ENCODE peak calls at places on chromosomes 16 and 17, in nine cellular contexts. One of them, this sample, is unnamed.

GRCh38 chr16:57981636-57982035 is 10.7 kb upstream of the CNGB1 start:
- DNase-seq in adrenal gland: no peak
- DNase-seq in testis: no peak
- DNase-seq in transverse colon: no peak
- DNase-seq in GM12891: no peak
- DNase-seq in Peyer's patch: no peak
- DNase-seq in suprapubic skin: no peak
- DNase-seq in heart left ventricle: no peak
- DNase-seq in lower leg skin: no peak
- DNase-seq in this sample: no peak

GRCh38 chr16:57531253-57531575 is 5.2 kb downstream of the CCDC102A start:
- DNase-seq in adrenal gland: peak
- DNase-seq in testis: peak
- DNase-seq in GM12891: no peak
- DNase-seq in lower leg skin: peak
- DNase-seq in suprapubic skin: peak
- DNase-seq in transverse colon: no peak
- DNase-seq in heart left ventricle: no peak
- DNase-seq in Peyer's patch: peak
- DNase-seq in this sample: no peak

GRCh38 chr17:48494335-48494734 is 36.5 kb downstream of the HOXB1 start:
- DNase-seq in GM12891: no peak
- DNase-seq in transverse colon: no peak
- DNase-seq in heart left ventricle: no peak
- DNase-seq in adrenal gland: no peak
- DNase-seq in lower leg skin: no peak
- DNase-seq in suprapubic skin: no peak
- DNase-seq in Peyer's patch: no peak
- DNase-seq in testis: no peak
- DNase-seq in this sample: no peak

GRCh38 chr17:17484451-17484899 is 7.7 kb downstream of the MED9 start:
- DNase-seq in GM12891: no peak
- DNase-seq in heart left ventricle: no peak
- DNase-seq in suprapubic skin: no peak
- DNase-seq in testis: no peak
- DNase-seq in adrenal gland: no peak
- DNase-seq in lower leg skin: no peak
- DNase-seq in Peyer's patch: no peak
- DNase-seq in transverse colon: no peak
- DNase-seq in this sample: no peak

GRCh38 chr17:18141210-18141803 is 32.8 kb downstream of the MYO15A start:
- DNase-seq in adrenal gland: no peak
- DNase-seq in Peyer's patch: peak
- DNase-seq in testis: peak
- DNase-seq in lower leg skin: no peak
- DNase-seq in suprapubic skin: no peak
- DNase-seq in GM12891: peak
- DNase-seq in transverse colon: no peak
- DNase-seq in heart left ventricle: no peak
- DNase-seq in this sample: no peak

GRCh38 chr16:67027046-67027445 is 1.9 kb upstream of the CBFB start:
- DNase-seq in transverse colon: no peak
- DNase-seq in suprapubic skin: peak
- DNase-seq in lower leg skin: peak
- DNase-seq in Peyer's patch: peak
- DNase-seq in adrenal gland: peak
- DNase-seq in heart left ventricle: no peak
- DNase-seq in testis: peak
- DNase-seq in GM12891: no peak
- DNase-seq in this sample: no peak

GRCh38 chr17:6366144-6366755 is 68.7 kb downstream of the AIPL1 start:
- DNase-seq in lower leg skin: peak
- DNase-seq in testis: peak
- DNase-seq in heart left ventricle: no peak
- DNase-seq in Peyer's patch: no peak
- DNase-seq in adrenal gland: no peak
- DNase-seq in suprapubic skin: peak
- DNase-seq in GM12891: no peak
- DNase-seq in transverse colon: no peak
- DNase-seq in this sample: peak

GRCh38 chr17:9132944-9133610 is 111.8 kb downstream of the NTN1 start:
- DNase-seq in heart left ventricle: no peak
- DNase-seq in testis: no peak
- DNase-seq in adrenal gland: no peak
- DNase-seq in GM12891: no peak
- DNase-seq in transverse colon: no peak
- DNase-seq in Peyer's patch: no peak
- DNase-seq in suprapubic skin: no peak
- DNase-seq in lower leg skin: no peak
- DNase-seq in this sample: no peak

GRCh38 chr16:6969594-6969993 is 363.1 kb upstream of the RBFOX1 start:
- DNase-seq in Peyer's patch: no peak
- DNase-seq in adrenal gland: no peak
- DNase-seq in GM12891: no peak
- DNase-seq in lower leg skin: no peak
- DNase-seq in heart left ventricle: no peak
- DNase-seq in suprapubic skin: no peak
- DNase-seq in testis: no peak
- DNase-seq in transverse colon: no peak
- DNase-seq in this sample: no peak

GRCh38 chr16:84312783-84313382 is 18.2 kb downstream of the WFDC1 start:
- DNase-seq in suprapubic skin: no peak
- DNase-seq in lower leg skin: no peak
- DNase-seq in adrenal gland: no peak
- DNase-seq in transverse colon: peak
- DNase-seq in testis: peak
- DNase-seq in GM12891: no peak
- DNase-seq in Peyer's patch: peak
- DNase-seq in heart left ventricle: no peak
- DNase-seq in this sample: no peak

GRCh38 chr17:419073-419735 is 66.6 kb upstream of the RPH3AL start:
- DNase-seq in transverse colon: peak
- DNase-seq in GM12891: no peak
- DNase-seq in lower leg skin: no peak
- DNase-seq in testis: no peak
- DNase-seq in suprapubic skin: no peak
- DNase-seq in heart left ventricle: no peak
- DNase-seq in adrenal gland: no peak
- DNase-seq in Peyer's patch: peak
- DNase-seq in this sample: no peak

DNA sequence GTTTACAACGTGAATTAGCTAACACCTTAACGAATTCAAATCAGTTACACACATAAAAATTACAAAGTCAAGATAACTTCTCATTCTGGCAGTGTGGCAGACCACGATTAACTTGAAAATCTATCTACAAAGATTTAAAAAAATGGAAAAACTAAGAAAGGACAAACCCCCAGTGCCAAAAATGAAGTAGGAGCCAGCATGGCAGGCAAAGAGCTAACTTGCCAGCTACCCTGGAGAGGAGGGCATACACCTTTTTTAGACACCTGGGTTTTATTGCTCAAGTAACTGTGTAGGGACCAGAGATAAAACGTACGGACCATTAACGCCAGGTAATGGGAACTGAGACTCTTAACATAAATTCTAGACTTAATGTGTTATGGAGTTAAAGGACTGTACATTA is 2.5 kb downstream of the TAF15 start:
- DNase-seq in testis: no peak
- DNase-seq in GM12891: no peak
- DNase-seq in Peyer's patch: no peak
- DNase-seq in suprapubic skin: no peak
- DNase-seq in lower leg skin: no peak
- DNase-seq in heart left ventricle: no peak
- DNase-seq in adrenal gland: no peak
- DNase-seq in transverse colon: no peak
- DNase-seq in this sample: no peak
- TF ChIP-seq POLR2A in testis: no peak
- TF ChIP-seq POLR2A in GM12891: no peak
- TF ChIP-seq POLR2A in Peyer's patch: no peak
- TF ChIP-seq POLR2A in suprapubic skin: no peak
- TF ChIP-seq POLR2A in lower leg skin: no peak
- TF ChIP-seq POLR2A in heart left ventricle: no peak
- TF ChIP-seq POLR2A in adrenal gland: no peak
- TF ChIP-seq POLR2A in transverse colon: no peak
- TF ChIP-seq POLR2A in this sample: no peak

GRCh38 chr17:76079577-76080206 is 710 bp downstream of the ZACN start:
- DNase-seq in testis: no peak
- DNase-seq in transverse colon: no peak
- DNase-seq in GM12891: peak
- DNase-seq in suprapubic skin: no peak
- DNase-seq in Peyer's patch: no peak
- DNase-seq in adrenal gland: no peak
- DNase-seq in heart left ventricle: no peak
- DNase-seq in lower leg skin: no peak
- DNase-seq in this sample: no peak

GRCh38 chr17:76081295-76082210 is 2.6 kb downstream of the ZACN start:
- DNase-seq in adrenal gland: no peak
- DNase-seq in Peyer's patch: no peak
- DNase-seq in transverse colon: no peak
- DNase-seq in testis: no peak
- DNase-seq in lower leg skin: no peak
- DNase-seq in GM12891: peak
- DNase-seq in heart left ventricle: no peak
- DNase-seq in suprapubic skin: no peak
- DNase-seq in this sample: no peak

GRCh38 chr17:76078859-76079576 is at the start of gene ZACN:
- DNase-seq in adrenal gland: no peak
- DNase-seq in suprapubic skin: no peak
- DNase-seq in transverse colon: no peak
- DNase-seq in heart left ventricle: no peak
- DNase-seq in GM12891: peak
- DNase-seq in Peyer's patch: no peak
- DNase-seq in testis: no peak
- DNase-seq in lower leg skin: no peak
- DNase-seq in this sample: no peak

GRCh38 chr17:76080934-76081287 is 1.9 kb downstream of the ZACN start:
- DNase-seq in GM12891: no peak
- DNase-seq in suprapubic skin: no peak
- DNase-seq in lower leg skin: no peak
- DNase-seq in Peyer's patch: no peak
- DNase-seq in testis: no peak
- DNase-seq in adrenal gland: no peak
- DNase-seq in heart left ventricle: no peak
- DNase-seq in transverse colon: no peak
- DNase-seq in this sample: no peak

DNA sequence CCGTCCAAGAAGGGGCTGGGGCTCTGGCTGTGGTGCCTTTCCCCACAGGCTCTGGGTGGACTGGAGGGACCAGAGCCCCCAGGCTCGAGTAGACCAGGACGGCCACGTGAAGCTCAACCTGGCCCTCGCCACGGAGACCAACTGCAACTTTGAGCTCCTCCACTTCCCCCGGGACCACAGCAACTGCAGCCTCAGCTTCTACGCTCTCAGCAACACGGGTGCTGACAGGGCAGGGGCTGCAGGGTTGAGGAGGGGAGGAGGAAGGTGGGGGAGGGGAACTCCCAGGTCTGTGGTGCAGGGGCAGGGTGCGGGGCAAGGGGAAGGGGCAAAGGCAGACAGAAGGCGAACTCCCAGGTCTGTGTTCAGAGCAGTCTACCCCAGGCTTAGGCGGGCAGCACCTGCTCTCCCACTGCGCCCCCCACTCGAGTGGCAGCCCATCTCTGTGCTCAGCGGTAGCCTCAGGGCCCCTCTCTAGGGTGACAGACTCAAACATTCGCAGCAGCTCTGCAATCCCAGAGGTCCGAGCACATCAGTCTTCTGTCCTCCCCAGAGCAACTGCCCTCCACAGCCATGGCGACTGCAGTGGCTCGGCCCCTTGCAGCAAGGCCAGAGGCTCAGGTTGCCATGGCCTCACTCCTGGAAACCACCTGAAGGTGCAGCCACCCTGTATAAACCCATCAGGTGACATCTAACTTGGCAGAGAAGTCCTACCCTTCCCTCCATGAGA is 1.4 kb downstream of the ZACN start:
- DNase-seq in Peyer's patch: no peak
- DNase-seq in GM12891: peak
- DNase-seq in suprapubic skin: no peak
- DNase-seq in heart left ventricle: no peak
- DNase-seq in adrenal gland: no peak
- DNase-seq in lower leg skin: no peak
- DNase-seq in transverse colon: no peak
- DNase-seq in testis: no peak
- DNase-seq in this sample: no peak
- TF ChIP-seq POLR2A in Peyer's patch: no peak
- TF ChIP-seq POLR2A in GM12891: no peak
- TF ChIP-seq POLR2A in suprapubic skin: no peak
- TF ChIP-seq POLR2A in heart left ventricle: no peak
- TF ChIP-seq POLR2A in adrenal gland: no peak
- TF ChIP-seq POLR2A in lower leg skin: no peak
- TF ChIP-seq POLR2A in transverse colon: no peak
- TF ChIP-seq POLR2A in testis: no peak
- TF ChIP-seq POLR2A in this sample: peak

GRCh38 chr17:38967290-38967738 is at the start of gene FBXO47:
- DNase-seq in adrenal gland: peak
- DNase-seq in testis: peak
- DNase-seq in GM12891: no peak
- DNase-seq in Peyer's patch: peak
- DNase-seq in transverse colon: peak
- DNase-seq in lower leg skin: peak
- DNase-seq in heart left ventricle: peak
- DNase-seq in suprapubic skin: peak
- DNase-seq in this sample: peak
- TF ChIP-seq POLR2A in adrenal gland: no peak
- TF ChIP-seq POLR2A in testis: peak
- TF ChIP-seq POLR2A in GM12891: no peak
- TF ChIP-seq POLR2A in Peyer's patch: no peak
- TF ChIP-seq POLR2A in transverse colon: peak
- TF ChIP-seq POLR2A in lower leg skin: no peak
- TF ChIP-seq POLR2A in heart left ventricle: peak
- TF ChIP-seq POLR2A in suprapubic skin: no peak
- TF ChIP-seq POLR2A in this sample: peak

GRCh38 chr16:89003831-89004208 is 26.8 kb upstream of the CBFA2T3 start:
- DNase-seq in heart left ventricle: no peak
- DNase-seq in suprapubic skin: no peak
- DNase-seq in adrenal gland: no peak
- DNase-seq in Peyer's patch: no peak
- DNase-seq in transverse colon: no peak
- DNase-seq in GM12891: no peak
- DNase-seq in lower leg skin: no peak
- DNase-seq in testis: no peak
- DNase-seq in this sample: no peak

GRCh38 chr16:89006036-89006752 is 29.2 kb upstream of the CBFA2T3 start:
- DNase-seq in heart left ventricle: peak
- DNase-seq in lower leg skin: no peak
- DNase-seq in testis: no peak
- DNase-seq in Peyer's patch: no peak
- DNase-seq in GM12891: no peak
- DNase-seq in transverse colon: no peak
- DNase-seq in adrenal gland: no peak
- DNase-seq in suprapubic skin: peak
- DNase-seq in this sample: no peak

GRCh38 chr16:89004209-89004831 is 27.3 kb upstream of the CBFA2T3 start:
- DNase-seq in suprapubic skin: no peak
- DNase-seq in GM12891: no peak
- DNase-seq in lower leg skin: no peak
- DNase-seq in heart left ventricle: peak
- DNase-seq in transverse colon: no peak
- DNase-seq in adrenal gland: no peak
- DNase-seq in testis: peak
- DNase-seq in Peyer's patch: no peak
- DNase-seq in this sample: no peak

GRCh38 chr16:89007371-89008249 is 30.6 kb upstream of the CBFA2T3 start:
- DNase-seq in transverse colon: no peak
- DNase-seq in testis: no peak
- DNase-seq in heart left ventricle: no peak
- DNase-seq in lower leg skin: no peak
- DNase-seq in GM12891: no peak
- DNase-seq in Peyer's patch: no peak
- DNase-seq in adrenal gland: no peak
- DNase-seq in suprapubic skin: peak
- DNase-seq in this sample: no peak

GRCh38 chr16:89005201-89006035 is 28.4 kb upstream of the CBFA2T3 start:
- DNase-seq in lower leg skin: no peak
- DNase-seq in suprapubic skin: no peak
- DNase-seq in transverse colon: no peak
- DNase-seq in adrenal gland: no peak
- DNase-seq in GM12891: no peak
- DNase-seq in testis: no peak
- DNase-seq in Peyer's patch: no peak
- DNase-seq in heart left ventricle: no peak
- DNase-seq in this sample: no peak
- TF ChIP-seq POLR2A in lower leg skin: no peak
- TF ChIP-seq POLR2A in suprapubic skin: no peak
- TF ChIP-seq POLR2A in transverse colon: no peak
- TF ChIP-seq POLR2A in adrenal gland: no peak
- TF ChIP-seq POLR2A in GM12891: no peak
- TF ChIP-seq POLR2A in testis: no peak
- TF ChIP-seq POLR2A in Peyer's patch: no peak
- TF ChIP-seq POLR2A in heart left ventricle: no peak
- TF ChIP-seq POLR2A in this sample: no peak